ENCODE peak calls at places on chromosome 15, in four cellular contexts. Y is heart left ventricle, B is psoas muscle, I is heart right ventricle. W is an unnamed sample.

GRCh38 chr15:31473384-31474058 is 146.9 kb downstream of the KLF13 start:
- DNase-seq in Y (no peak), B (no peak), I (no peak), W (no peak)

GRCh38 chr15:40477703-40478269 is 7.0 kb downstream of the CHST14 start:
- DNase-seq in Y (no peak), B (no peak), I (no peak), W (no peak)

GRCh38 chr15:94412979-94413741 is 181.8 kb downstream of the MCTP2 start:
- DNase-seq in Y (no peak), B (no peak), I (no peak), W (no peak)

GRCh38 chr15:76150508-76150907 is 90.7 kb downstream of the TMEM266 start:
- DNase-seq in Y (no peak), B (peak), I (no peak), W (peak)

GRCh38 chr15:49826640-49827281 is 205.9 kb downstream of the DTWD1 start:
- DNase-seq in Y (no peak), B (no peak), I (no peak), W (no peak)

GRCh38 chr15:47674576-47675232 is 42.6 kb upstream of the SEMA6D start:
- DNase-seq in Y (no peak), B (no peak), I (no peak), W (no peak)

GRCh38 chr15:57505949-57506391 is 85.7 kb upstream of the MYZAP start:
- DNase-seq in Y (peak), B (no peak), I (peak), W (no peak)

GRCh38 chr15:31554261-31554660 is 227.6 kb downstream of the KLF13 start:
- DNase-seq in Y (peak), B (peak), I (peak), W (no peak)

GRCh38 chr15:78873796-78874761 is 1.4 kb downstream of the MORF4L1 start:
- DNase-seq in Y (no peak), B (no peak), I (peak), W (no peak)

GRCh38 chr15:79065361-79065743 is 25.2 kb downstream of the RASGRF1 start:
- DNase-seq in Y (no peak), B (no peak), I (no peak), W (no peak)

GRCh38 chr15:41893422-41894250 is at the start of gene SPTBN5:
- DNase-seq in Y (no peak), B (no peak), I (no peak), W (no peak)

GRCh38 chr15:43527016-43527801 is 9.8 kb downstream of the MAP1A start:
- DNase-seq in Y (no peak), B (no peak), I (no peak), W (no peak)

GRCh38 chr15:101087172-101087769 is 164.6 kb downstream of the CHSY1 start:
- DNase-seq in Y (no peak), B (no peak), I (no peak), W (no peak)

GRCh38 chr15:54307252-54307902 is 329.1 kb downstream of the UNC13C start:
- DNase-seq in Y (no peak), B (no peak), I (no peak), W (no peak)

GRCh38 chr15:92670625-92671024 is 15.1 kb upstream of the FAM174B start:
- DNase-seq in Y (no peak), B (no peak), I (no peak), W (no peak)

GRCh38 chr15:28989239-28989830 is 103.6 kb downstream of the APBA2 start:
- DNase-seq in Y (no peak), B (no peak), I (no peak), W (peak)

GRCh38 chr15:29074045-29074444 is 188.3 kb downstream of the APBA2 start:
- DNase-seq in Y (no peak), B (no peak), I (no peak), W (no peak)

GRCh38 chr15:42324308-42324707 is 35.0 kb upstream of the CAPN3 start:
- DNase-seq in Y (no peak), B (no peak), I (no peak), W (no peak)

GRCh38 chr15:72562878-72563277 is 88.7 kb downstream of the ARIH1 start:
- DNase-seq in Y (no peak), B (no peak), I (no peak), W (no peak)

GRCh38 chr15:62506217-62506805 is 341.2 kb upstream of the C2CD4B start:
- DNase-seq in Y (no peak), B (no peak), I (peak), W (no peak)

GRCh38 chr15:94723801-94724200 is 492.4 kb downstream of the MCTP2 start:
- DNase-seq in Y (no peak), B (no peak), I (no peak), W (no peak)

GRCh38 chr15:60913901-60914300 is 315.2 kb downstream of the RORA start:
- DNase-seq in Y (no peak), B (no peak), I (no peak), W (no peak)

GRCh38 chr15:25652697-25653096 is 210.4 kb downstream of the ATP10A start:
- DNase-seq in Y (no peak), B (no peak), I (no peak), W (no peak)

GRCh38 chr15:59553879-59554735 is 57.5 kb upstream of the GCNT3 start:
- DNase-seq in Y (no peak), B (no peak), I (no peak), W (no peak)

GRCh38 chr15:95511680-95512079 is 818.8 kb upstream of the NR2F2 start:
- DNase-seq in Y (no peak), B (no peak), I (no peak), W (no peak)

GRCh38 chr15:33068531-33068990 is 126.0 kb downstream of the FMN1 start:
- DNase-seq in Y (peak), B (peak), I (peak), W (no peak)

GRCh38 chr15:92650256-92650655 is 5.3 kb downstream of the FAM174B start:
- DNase-seq in Y (no peak), B (no peak), I (no peak), W (no peak)

GRCh38 chr15:45112143-45112591 is 1.8 kb downstream of the DUOX2 start:
- DNase-seq in Y (no peak), B (no peak), I (no peak), W (no peak)

GRCh38 chr15:42932833-42933515 is 12.4 kb upstream of the TTBK2 start:
- DNase-seq in Y (no peak), B (no peak), I (no peak), W (no peak)

GRCh38 chr15:90300988-90301715 is 35.7 kb downstream of the NGRN start:
- DNase-seq in Y (peak), B (peak), I (peak), W (no peak)

GRCh38 chr15:64754663-64755426 is 20.5 kb downstream of the RBPMS2 start:
- DNase-seq in Y (peak), B (no peak), I (peak), W (no peak)

GRCh38 chr15:96728591-96728990 is 398.1 kb downstream of the NR2F2 start:
- DNase-seq in Y (no peak), B (no peak), I (no peak), W (no peak)

GRCh38 chr15:75235051-75235673 is 23.0 kb upstream of the GOLGA6C start:
- DNase-seq in Y (no peak), B (peak), I (no peak), W (no peak)

GRCh38 chr15:67163180-67163579 is 91.3 kb downstream of the AAGAB start:
- DNase-seq in Y (no peak), B (no peak), I (no peak), W (no peak)

GRCh38 chr15:35545316-35545824 is 595 bp downstream of the DPH6 start:
- DNase-seq in Y (peak), B (peak), I (peak), W (no peak)

GRCh38 chr15:83644453-83644852 is 9.5 kb upstream of the ADAMTSL3 start:
- DNase-seq in Y (no peak), B (no peak), I (no peak), W (no peak)

GRCh38 chr15:25684521-25685215 is 178.5 kb downstream of the ATP10A start:
- DNase-seq in Y (no peak), B (peak), I (no peak), W (no peak)

GRCh38 chr15:36943496-36944361 is 156.6 kb downstream of the MEIS2 start:
- DNase-seq in Y (no peak), B (no peak), I (no peak), W (no peak)

GRCh38 chr15:89171136-89172072 is 50.0 kb downstream of the RLBP1 start:
- DNase-seq in Y (peak), B (no peak), I (peak), W (peak)

GRCh38 chr15:91538782-91539181 is 314.7 kb upstream of the SLCO3A1 start:
- DNase-seq in Y (no peak), B (no peak), I (no peak), W (no peak)
- H3K27ac ChIP-seq in Y (no peak), B (peak), I (no peak), W (peak)

DNA sequence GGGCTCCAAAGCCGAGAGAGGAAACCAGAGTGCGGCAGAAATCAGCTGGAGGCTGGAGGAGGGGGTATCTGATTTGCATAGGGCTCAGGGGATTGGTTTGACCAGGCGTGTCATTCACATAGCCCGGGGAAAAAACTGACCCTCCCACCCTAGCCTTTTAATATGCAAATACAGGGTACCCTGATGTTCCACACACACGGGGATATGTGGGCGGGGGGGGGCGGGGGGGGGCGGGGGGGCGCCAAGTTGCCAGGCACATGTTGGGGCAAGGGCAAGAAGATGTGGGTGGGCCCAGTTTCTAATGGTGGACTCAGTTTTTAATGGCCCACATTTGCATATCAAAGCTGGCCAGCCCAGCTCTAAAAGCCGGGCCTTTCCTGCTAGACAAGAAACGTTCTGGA is 157.1 kb downstream of the AGBL1 start:
- DNase-seq in Y (no peak), B (no peak), I (no peak), W (no peak)
- H3K27ac ChIP-seq in Y (no peak), B (no peak), I (no peak), W (no peak)

GRCh38 chr15:99503411-99503810 is 62.4 kb upstream of the MEF2A start:
- DNase-seq in Y (no peak), B (no peak), I (no peak), W (no peak)
- H3K27ac ChIP-seq in Y (no peak), B (no peak), I (no peak), W (no peak)

GRCh38 chr15:98729446-98730042 is 81.2 kb downstream of the IGF1R start:
- DNase-seq in Y (peak), B (no peak), I (peak), W (no peak)
- H3K27ac ChIP-seq in Y (peak), B (peak), I (peak), W (no peak)

GRCh38 chr15:73927476-73928240 is 1.4 kb downstream of the LOXL1 start:
- DNase-seq in Y (peak), B (peak), I (no peak), W (no peak)

GRCh38 chr15:73928971-73929627 is 2.8 kb downstream of the LOXL1 start:
- DNase-seq in Y (no peak), B (no peak), I (no peak), W (no peak)

GRCh38 chr15:73926191-73927002 is at the start of gene LOXL1:
- DNase-seq in Y (peak), B (peak), I (peak), W (peak)

GRCh38 chr15:73928241-73928579 is 1.9 kb downstream of the LOXL1 start:
- DNase-seq in Y (no peak), B (no peak), I (no peak), W (no peak)

DNA sequence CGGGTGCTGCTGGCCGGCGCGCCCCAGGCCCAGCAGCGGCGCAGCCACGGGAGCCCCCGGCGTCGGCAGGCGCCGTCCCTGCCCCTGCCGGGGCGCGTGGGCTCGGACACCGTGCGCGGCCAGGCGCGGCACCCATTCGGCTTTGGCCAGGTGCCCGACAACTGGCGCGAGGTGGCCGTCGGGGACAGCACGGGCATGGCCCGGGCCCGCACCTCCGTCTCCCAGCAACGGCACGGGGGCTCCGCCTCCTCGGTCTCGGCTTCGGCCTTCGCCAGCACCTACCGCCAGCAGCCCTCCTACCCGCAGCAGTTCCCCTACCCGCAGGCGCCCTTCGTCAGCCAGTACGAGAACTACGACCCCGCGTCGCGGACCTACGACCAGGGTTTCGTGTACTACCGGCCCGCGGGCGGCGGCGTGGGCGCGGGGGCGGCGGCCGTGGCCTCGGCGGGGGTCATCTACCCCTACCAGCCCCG is 777 bp downstream of the LOXL1 start:
- DNase-seq in Y (no peak), B (peak), I (peak), W (no peak)
- H3K27ac ChIP-seq in Y (peak), B (peak), I (peak), W (no peak)

GRCh38 chr15:68763063-68763462 is 57.6 kb downstream of the ANP32A start:
- DNase-seq in Y (no peak), B (no peak), I (no peak), W (no peak)

GRCh38 chr15:68767833-68768232 is 52.9 kb downstream of the ANP32A start:
- DNase-seq in Y (no peak), B (no peak), I (no peak), W (no peak)

GRCh38 chr15:68764090-68764489 is 56.6 kb downstream of the ANP32A start:
- DNase-seq in Y (no peak), B (no peak), I (no peak), W (no peak)

GRCh38 chr15:68768321-68768720 is 52.4 kb downstream of the ANP32A start:
- DNase-seq in Y (no peak), B (no peak), I (no peak), W (no peak)

DNA sequence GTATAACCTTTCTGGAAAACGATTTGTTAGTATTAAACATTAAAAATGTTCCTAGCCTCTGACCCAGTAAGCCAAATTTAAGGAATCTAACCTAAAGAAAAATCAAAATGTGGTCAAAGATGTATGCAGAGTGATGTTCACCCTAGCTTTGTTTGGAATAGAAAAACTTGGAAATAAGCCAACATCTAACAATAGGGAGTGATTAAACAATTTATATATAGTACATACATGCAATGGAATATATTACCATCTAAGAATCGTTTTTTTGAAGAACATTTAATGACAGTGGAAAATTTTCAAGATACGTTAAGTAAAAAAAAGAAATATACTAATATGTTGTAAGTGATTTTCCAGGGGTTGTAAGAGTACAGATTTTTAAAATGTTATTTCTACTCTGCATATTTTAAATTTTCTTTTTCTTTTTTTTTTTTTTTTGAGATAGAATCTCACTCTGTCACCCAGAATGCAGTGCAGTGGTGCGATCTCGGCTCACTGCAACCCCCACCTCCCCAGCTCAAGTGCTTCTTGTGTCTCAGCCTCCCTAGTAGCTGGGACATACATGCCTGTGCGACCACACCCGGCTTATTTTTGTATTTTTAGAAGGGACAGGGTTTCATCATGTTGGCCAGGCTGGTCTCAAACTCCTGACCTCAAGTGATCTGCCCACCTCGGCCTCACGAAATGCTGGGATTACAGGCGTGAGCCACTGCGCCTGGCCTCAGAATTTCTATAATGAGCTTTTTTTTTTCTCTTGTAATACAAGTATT is 54.9 kb downstream of the ANP32A start:
- DNase-seq in Y (no peak), B (no peak), I (no peak), W (no peak)
- H3K27ac ChIP-seq in Y (no peak), B (no peak), I (no peak), W (no peak)

GRCh38 chr15:66023322-66023972 is 154.2 kb downstream of the RAB11A start:
- DNase-seq in Y (no peak), B (no peak), I (no peak), W (peak)

GRCh38 chr15:66025972-66026371 is 156.7 kb downstream of the RAB11A start:
- DNase-seq in Y (no peak), B (no peak), I (no peak), W (no peak)

GRCh38 chr15:66027268-66027806 is 158.0 kb downstream of the RAB11A start:
- DNase-seq in Y (no peak), B (no peak), I (no peak), W (no peak)

GRCh38 chr15:66024116-66024515 is 154.8 kb downstream of the RAB11A start:
- DNase-seq in Y (no peak), B (no peak), I (no peak), W (no peak)

DNA sequence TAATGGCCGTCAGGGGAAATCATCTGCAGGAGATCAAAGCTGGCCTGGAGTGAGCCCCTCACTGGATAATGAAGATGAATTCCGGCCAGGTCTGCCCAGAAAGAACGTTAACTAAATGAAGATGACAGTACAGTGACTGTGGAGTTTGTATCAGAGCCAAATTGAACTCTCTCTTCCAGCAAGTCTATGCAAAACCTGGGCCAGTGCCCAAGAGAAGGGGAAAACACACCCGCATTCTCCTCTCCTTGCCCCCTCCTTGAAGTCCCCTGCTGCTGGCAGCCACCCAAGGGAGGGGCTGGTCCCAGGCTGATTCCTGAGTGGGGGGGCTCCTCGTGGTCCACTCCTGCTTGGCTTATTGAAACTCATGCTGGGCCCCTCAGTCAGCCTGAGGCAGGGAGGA is 155.7 kb downstream of the RAB11A start:
- DNase-seq in Y (no peak), B (no peak), I (no peak), W (no peak)
- H3K27ac ChIP-seq in Y (no peak), B (no peak), I (no peak), W (no peak)

W was measured in substantia nigra.